ENCODE peak calls at places on chromosomes 4 and X, in four cellular contexts. One of them, this sample, is unnamed. For H3K79me1, the result is how much of the 10 kb centered on the place peaks cover.

GRCh38 chr4:168648929-168649328 is 152.1 kb downstream of the PALLD start:
- DNase-seq in H9: no peak
- DNase-seq in mesendoderm: peak
- DNase-seq in H1: no peak
- DNase-seq in this sample: no peak

GRCh38 chrX:136577562-136577961 is 45.5 kb downstream of the VGLL1 start:
- DNase-seq in H1: peak
- DNase-seq in H9: peak
- DNase-seq in mesendoderm: peak
- DNase-seq in this sample: peak

GRCh38 chrX:53089224-53089842 is 4.6 kb upstream of the KANTR start:
- DNase-seq in mesendoderm: peak
- DNase-seq in H9: no peak
- DNase-seq in H1: no peak
- DNase-seq in this sample: no peak

GRCh38 chrX:115364625-115365024 is 75.1 kb downstream of the LUZP4 start:
- DNase-seq in H1: no peak
- DNase-seq in H9: no peak
- DNase-seq in mesendoderm: no peak
- DNase-seq in this sample: no peak

GRCh38 chrX:80014141-80014940 is at the start of gene TBX22:
- DNase-seq in mesendoderm: peak
- DNase-seq in H9: peak
- DNase-seq in H1: no peak
- DNase-seq in this sample: no peak

GRCh38 chr4:113445286-113445685 is 316.3 kb downstream of the CAMK2D start:
- DNase-seq in mesendoderm: no peak
- DNase-seq in H1: no peak
- DNase-seq in H9: no peak
- DNase-seq in this sample: no peak

GRCh38 chrX:49192722-49193328 is 6.7 kb upstream of the PRICKLE3 start:
- DNase-seq in H9: peak
- DNase-seq in H1: no peak
- DNase-seq in mesendoderm: peak
- DNase-seq in this sample: no peak

GRCh38 chr4:8917868-8918783 is 46.5 kb upstream of the HMX1 start:
- DNase-seq in H1: peak
- DNase-seq in mesendoderm: peak
- DNase-seq in H9: peak
- DNase-seq in this sample: peak

GRCh38 chr4:156870861-156871260 is 100.7 kb downstream of the PDGFC start:
- DNase-seq in mesendoderm: no peak
- DNase-seq in H1: no peak
- DNase-seq in H9: no peak
- DNase-seq in this sample: no peak

GRCh38 chrX:101260435-101260834 is 30.7 kb downstream of the TAF7L start:
- DNase-seq in H1: no peak
- DNase-seq in mesendoderm: peak
- DNase-seq in H9: peak
- DNase-seq in this sample: no peak

GRCh38 chr4:47045261-47045660 is 13.9 kb downstream of the GABRB1 start:
- DNase-seq in H1: no peak
- DNase-seq in H9: no peak
- DNase-seq in mesendoderm: no peak
- DNase-seq in this sample: no peak

GRCh38 chr4:69830529-69831269 is 29.2 kb downstream of the SULT1E1 start:
- DNase-seq in H9: peak
- DNase-seq in mesendoderm: peak
- DNase-seq in H1: no peak
- DNase-seq in this sample: no peak

DNA sequence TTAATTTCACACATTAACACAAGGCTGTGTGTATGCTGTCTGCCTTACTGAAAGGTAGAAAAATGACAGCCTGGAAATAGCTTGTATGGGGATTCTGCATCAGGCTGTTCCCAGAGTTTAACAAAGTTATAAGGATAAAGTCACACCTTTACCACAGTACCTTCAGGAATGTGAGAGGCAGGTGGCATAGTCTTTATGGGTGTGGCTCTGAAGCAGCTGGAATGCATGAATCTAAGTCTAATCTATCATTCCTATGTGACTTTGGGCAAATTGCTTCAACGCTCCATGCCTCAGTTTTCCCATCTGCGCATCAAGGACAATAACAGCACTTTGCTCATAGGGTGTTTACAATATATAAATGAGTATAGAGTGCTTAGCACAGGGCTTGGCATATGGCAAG is 84.2 kb upstream of the EGFL6 start:
- DNase-seq in H9: no peak
- DNase-seq in mesendoderm: peak
- DNase-seq in H1: no peak
- DNase-seq in this sample: no peak
- H3K18ac ChIP-seq in H9: no peak
- H3K18ac ChIP-seq in mesendoderm: no peak
- H3K18ac ChIP-seq in H1: no peak
- H3K18ac ChIP-seq in this sample: no peak

GRCh38 chr4:2255501-2256155 is 6.3 kb downstream of the MXD4 start:
- DNase-seq in H1: no peak
- DNase-seq in H9: peak
- DNase-seq in mesendoderm: no peak
- DNase-seq in this sample: no peak
- H3K79me1 ChIP-seq in H1: under half
- H3K79me1 ChIP-seq in H9: under half
- H3K79me1 ChIP-seq in mesendoderm: under half
- H3K79me1 ChIP-seq in this sample: under half

DNA sequence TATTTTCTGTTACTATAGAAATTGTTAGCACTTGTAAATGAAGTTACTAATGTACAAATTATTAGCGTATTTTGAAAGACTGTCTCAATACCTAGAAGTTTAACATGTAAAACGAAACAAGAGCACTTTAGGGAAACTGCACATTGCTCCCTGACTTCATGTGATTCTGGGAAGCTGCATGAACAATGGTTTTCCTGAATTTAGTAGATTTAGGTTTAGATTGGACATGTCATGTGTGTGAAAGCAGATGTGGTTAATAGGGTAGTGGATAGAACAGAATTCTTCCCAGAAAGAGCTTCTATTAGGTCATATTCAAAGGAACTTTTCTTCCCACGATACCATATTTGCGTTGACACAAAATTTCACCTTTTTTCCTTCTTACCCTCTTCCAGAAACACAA is 14.9 kb upstream of the CXCL8 start:
- DNase-seq in H1: no peak
- DNase-seq in H9: no peak
- DNase-seq in mesendoderm: no peak
- DNase-seq in this sample: no peak
- H2BK15ac ChIP-seq in H1: no peak
- H2BK15ac ChIP-seq in H9: no peak
- H2BK15ac ChIP-seq in mesendoderm: no peak
- H2BK15ac ChIP-seq in this sample: no peak

GRCh38 chr4:38818441-38818976 is 13.9 kb upstream of the TLR1 start:
- DNase-seq in H9: no peak
- DNase-seq in H1: no peak
- DNase-seq in mesendoderm: no peak
- DNase-seq in this sample: no peak

GRCh38 chr4:38822748-38823303 is 18.2 kb upstream of the TLR1 start:
- DNase-seq in H1: no peak
- DNase-seq in H9: no peak
- DNase-seq in mesendoderm: no peak
- DNase-seq in this sample: no peak

GRCh38 chr4:38820329-38821061 is 15.9 kb upstream of the TLR1 start:
- DNase-seq in H1: no peak
- DNase-seq in mesendoderm: no peak
- DNase-seq in H9: no peak
- DNase-seq in this sample: no peak

GRCh38 chr4:38821739-38822138 is 17.1 kb upstream of the TLR1 start:
- DNase-seq in H9: no peak
- DNase-seq in mesendoderm: no peak
- DNase-seq in H1: no peak
- DNase-seq in this sample: no peak

DNA sequence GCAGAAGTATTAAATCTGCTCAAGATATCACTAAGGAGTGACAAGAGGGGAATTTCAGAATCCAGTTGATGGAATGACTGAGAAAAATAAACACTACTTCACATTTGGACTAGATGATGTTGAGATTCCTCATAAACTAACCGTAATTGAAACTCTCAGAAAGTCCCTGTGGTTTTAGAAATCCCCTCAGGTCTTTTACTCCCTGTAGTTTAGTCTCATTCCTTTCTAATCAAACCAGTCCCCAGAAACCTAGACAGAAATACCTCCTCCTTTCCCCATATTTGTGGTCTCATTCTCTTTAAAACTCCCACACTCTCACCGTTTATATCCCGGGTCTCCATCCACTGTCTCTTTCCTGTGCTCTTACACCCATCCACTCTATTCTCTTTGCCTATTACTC is 15.0 kb upstream of the TLR1 start:
- DNase-seq in H1: no peak
- DNase-seq in H9: no peak
- DNase-seq in mesendoderm: no peak
- DNase-seq in this sample: no peak
- H3K18ac ChIP-seq in H1: no peak
- H3K18ac ChIP-seq in H9: no peak
- H3K18ac ChIP-seq in mesendoderm: no peak
- H3K18ac ChIP-seq in this sample: no peak

GRCh38 chr4:80685219-80685618 is 345.3 kb upstream of the BMP3 start:
- DNase-seq in H9: no peak
- DNase-seq in mesendoderm: no peak
- DNase-seq in H1: no peak
- DNase-seq in this sample: no peak
- H3K79me1 ChIP-seq in H9: under half
- H3K79me1 ChIP-seq in mesendoderm: under half
- H3K79me1 ChIP-seq in H1: under half
- H3K79me1 ChIP-seq in this sample: under half

GRCh38 chr4:84994280-84994679 is 27.8 kb upstream of the WDFY3 start:
- DNase-seq in H9: peak
- DNase-seq in H1: no peak
- DNase-seq in mesendoderm: peak
- DNase-seq in this sample: no peak

GRCh38 chr4:85000343-85000742 is 33.9 kb upstream of the WDFY3 start:
- DNase-seq in H9: no peak
- DNase-seq in mesendoderm: no peak
- DNase-seq in H1: no peak
- DNase-seq in this sample: no peak

DNA sequence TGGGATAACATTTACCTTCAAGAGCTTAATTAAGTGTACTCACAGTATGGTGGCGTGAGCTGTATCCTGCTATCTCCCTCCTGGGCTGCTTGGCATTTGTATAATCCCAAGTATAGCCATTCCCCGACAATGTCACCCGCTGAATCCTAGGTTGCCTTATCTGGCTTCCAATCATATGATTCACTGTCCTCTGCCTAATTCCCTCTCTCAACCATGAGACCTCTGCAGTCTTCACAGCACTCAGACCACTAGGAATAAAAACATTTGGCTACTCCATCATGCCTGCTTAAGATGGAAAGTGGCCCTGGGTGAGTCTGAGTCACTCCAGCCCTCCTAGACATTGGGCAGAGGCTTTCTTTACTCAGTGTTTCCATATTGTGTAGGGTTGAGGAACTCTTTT is 28.9 kb upstream of the WDFY3 start:
- DNase-seq in H9: no peak
- DNase-seq in H1: no peak
- DNase-seq in mesendoderm: peak
- DNase-seq in this sample: no peak
- H2BK15ac ChIP-seq in H9: no peak
- H2BK15ac ChIP-seq in H1: peak
- H2BK15ac ChIP-seq in mesendoderm: no peak
- H2BK15ac ChIP-seq in this sample: no peak

DNA sequence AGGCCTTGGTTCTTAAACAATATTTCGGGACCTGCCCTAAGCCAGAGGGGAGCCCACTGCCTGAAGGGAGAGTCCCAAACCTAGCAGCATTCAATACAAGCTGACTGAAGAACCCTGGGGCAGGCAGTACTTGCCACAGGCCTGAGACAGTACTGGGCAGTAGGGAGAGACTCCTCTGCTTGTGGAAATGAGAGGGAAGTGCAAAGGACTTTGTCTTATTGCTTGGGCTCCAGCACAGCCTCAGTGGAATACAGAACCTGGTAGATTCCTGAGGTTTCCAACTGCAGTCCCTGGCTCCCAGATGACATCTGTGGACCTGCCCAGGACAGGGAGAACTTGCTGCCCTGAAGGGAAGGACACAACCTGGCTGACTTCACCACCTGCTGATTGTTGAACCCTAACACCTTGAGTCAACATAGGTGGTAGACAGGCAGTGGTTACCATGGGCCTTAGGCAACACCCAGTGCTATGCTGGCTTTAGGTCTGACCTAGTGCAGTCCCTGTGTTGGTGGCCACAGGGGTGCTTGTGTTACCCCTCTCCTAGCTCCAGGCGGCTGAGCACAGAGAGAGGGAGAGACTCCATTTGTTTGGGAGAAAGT is 20.3 kb upstream of the ABCG2 start:
- DNase-seq in H1: no peak
- DNase-seq in mesendoderm: peak
- DNase-seq in H9: no peak
- DNase-seq in this sample: no peak
- H3K18ac ChIP-seq in H1: peak
- H3K18ac ChIP-seq in mesendoderm: peak
- H3K18ac ChIP-seq in H9: peak
- H3K18ac ChIP-seq in this sample: peak